ENCODE peak calls at places on chromosome 15, in eight cellular contexts. W is endodermal cell, B is H9, O is mammary epithelial cell, Q is fibroblast of lung, Y is HL-60, A is Peyer's patch, U is PC-3. Z is an unnamed sample.

GRCh38 chr15:45205192-45205591 is 17.4 kb upstream of the SHF start:
- DNase-seq in W (peak; percentile 90), B (peak; percentile 76), O (peak; percentile 57), Q (peak; percentile 38), Y (no peak), A (no peak), U (peak; percentile 86), Z (peak; percentile 29)

GRCh38 chr15:44682211-44682610 is 18.7 kb upstream of the SPG11 start:
- DNase-seq in W (no peak), B (no peak), O (no peak), Q (no peak), Y (no peak), A (no peak), U (no peak), Z (no peak)

GRCh38 chr15:27844018-27844666 is 255.0 kb downstream of the OCA2 start:
- DNase-seq in W (no peak), B (no peak), O (peak; percentile 6), Q (peak; percentile 94), Y (no peak), A (no peak), U (peak; percentile 71), Z (no peak)

GRCh38 chr15:100844778-100845177 is 34.9 kb upstream of the ALDH1A3 start:
- DNase-seq in W (no peak), B (no peak), O (no peak), Q (no peak), Y (no peak), A (no peak), U (no peak), Z (no peak)

GRCh38 chr15:40323953-40324937 is 753 bp downstream of the INAFM2 start:
- DNase-seq in W (peak; percentile 72), B (no peak), O (no peak), Q (no peak), Y (no peak), A (peak; percentile 31), U (no peak), Z (no peak)

GRCh38 chr15:73630796-73631471 is 2.3 kb downstream of the NPTN start:
- DNase-seq in W (no peak), B (no peak), O (peak; percentile 28), Q (no peak), Y (no peak), A (no peak), U (no peak), Z (no peak)

GRCh38 chr15:90837052-90837621 is 31.3 kb upstream of the FURIN start:
- DNase-seq in W (no peak), B (no peak), O (no peak), Q (no peak), Y (no peak), A (no peak), U (no peak), Z (no peak)

GRCh38 chr15:74608776-74609175 is 6.9 kb upstream of the CLK3 start:
- DNase-seq in W (no peak), B (no peak), O (no peak), Q (no peak), Y (no peak), A (no peak), U (no peak), Z (no peak)

GRCh38 chr15:100998630-100999029 is 79.5 kb downstream of the LRRK1 start:
- DNase-seq in W (no peak), B (no peak), O (no peak), Q (no peak), Y (no peak), A (no peak), U (no peak), Z (no peak)

GRCh38 chr15:27214032-27214431 is 243.1 kb downstream of the GABRG3 start:
- DNase-seq in W (no peak), B (no peak), O (no peak), Q (peak; percentile 11), Y (no peak), A (no peak), U (no peak), Z (no peak)

GRCh38 chr15:83164409-83165404 is 42.9 kb downstream of the HDGFL3 start:
- DNase-seq in W (no peak), B (no peak), O (peak; percentile 19), Q (peak; percentile 69), Y (no peak), A (no peak), U (peak; percentile 30), Z (no peak)

GRCh38 chr15:72509484-72509883 is 35.4 kb downstream of the ARIH1 start:
- DNase-seq in W (no peak), B (no peak), O (no peak), Q (no peak), Y (no peak), A (no peak), U (no peak), Z (no peak)

GRCh38 chr15:81155375-81156218 is 21.5 kb downstream of the CFAP161 start:
- DNase-seq in W (peak; percentile 61), B (no peak), O (peak; percentile 63), Q (peak; percentile 46), Y (peak; percentile 17), A (no peak), U (peak; percentile 62), Z (no peak)

GRCh38 chr15:48084759-48085420 is 35.9 kb upstream of the SLC24A5 start:
- DNase-seq in W (peak; percentile 61), B (peak; percentile 46), O (peak; percentile 6), Q (peak; percentile 49), Y (no peak), A (no peak), U (peak; percentile 37), Z (no peak)

GRCh38 chr15:58037902-58038301 is 27.6 kb downstream of the ALDH1A2 start:
- DNase-seq in W (no peak), B (no peak), O (no peak), Q (no peak), Y (no peak), A (no peak), U (no peak), Z (no peak)

GRCh38 chr15:94286581-94286980 is 55.2 kb downstream of the MCTP2 start:
- DNase-seq in W (no peak), B (no peak), O (no peak), Q (no peak), Y (no peak), A (no peak), U (no peak), Z (no peak)

GRCh38 chr15:68301300-68301699 is 23.8 kb downstream of the FEM1B start:
- DNase-seq in W (no peak), B (no peak), O (no peak), Q (no peak), Y (no peak), A (no peak), U (no peak), Z (no peak)

GRCh38 chr15:97168704-97169475 is 791.6 kb upstream of the ARRDC4 start:
- DNase-seq in W (peak; percentile 51), B (no peak), O (no peak), Q (no peak), Y (no peak), A (no peak), U (no peak), Z (no peak)

GRCh38 chr15:73630030-73630429 is 3.2 kb downstream of the NPTN start:
- DNase-seq in W (no peak), B (no peak), O (peak; percentile 27), Q (no peak), Y (no peak), A (no peak), U (peak; percentile 46), Z (no peak)

GRCh38 chr15:62119224-62119925 is 45.7 kb downstream of the C2CD4B start:
- DNase-seq in W (no peak), B (no peak), O (peak; percentile 98), Q (peak; percentile 97), Y (peak; percentile 26), A (no peak), U (peak; percentile 82), Z (no peak)

GRCh38 chr15:91852741-91853500 is 587 bp upstream of the SLCO3A1 start:
- DNase-seq in W (peak; percentile 88), B (peak; percentile 68), O (peak; percentile 67), Q (peak; percentile 62), Y (peak; percentile 78), A (peak; percentile 29), U (no peak), Z (peak; percentile 66)

GRCh38 chr15:70210538-70210937 is 112.8 kb upstream of the TLE3 start:
- DNase-seq in W (peak; percentile 51), B (peak; percentile 28), O (no peak), Q (no peak), Y (no peak), A (no peak), U (no peak), Z (no peak)

GRCh38 chr15:100433304-100433703 is 91.5 kb upstream of the ADAMTS17 start:
- DNase-seq in W (no peak), B (no peak), O (peak; percentile 8), Q (no peak), Y (no peak), A (no peak), U (no peak), Z (no peak)

GRCh38 chr15:77516076-77516475 is 95.4 kb downstream of the HMG20A start:
- DNase-seq in W (no peak), B (no peak), O (no peak), Q (peak; percentile 33), Y (no peak), A (no peak), U (peak; percentile 77), Z (no peak)
- H3K27ac ChIP-seq in W (no peak overlapping the region), B (no peak overlapping the region), O (no peak overlapping the region), Q (no peak overlapping the region), Y (no peak overlapping the region), A (no peak overlapping the region), U (no peak overlapping the region), Z (no peak overlapping the region)

GRCh38 chr15:89665449-89666146 is 10.3 kb upstream of the KIF7 start:
- DNase-seq in W (peak; percentile 85), B (peak; percentile 64), O (no peak), Q (peak; percentile 71), Y (peak; percentile 11), A (no peak), U (peak; percentile 55), Z (no peak)
- H3K27ac ChIP-seq in W (no peak overlapping the region), B (no peak overlapping the region), O (no peak overlapping the region), Q (peak overlapping the region; percentile 65), Y (no peak overlapping the region), A (peak overlapping the region; percentile 65), U (no peak overlapping the region), Z (no peak overlapping the region)

DNA sequence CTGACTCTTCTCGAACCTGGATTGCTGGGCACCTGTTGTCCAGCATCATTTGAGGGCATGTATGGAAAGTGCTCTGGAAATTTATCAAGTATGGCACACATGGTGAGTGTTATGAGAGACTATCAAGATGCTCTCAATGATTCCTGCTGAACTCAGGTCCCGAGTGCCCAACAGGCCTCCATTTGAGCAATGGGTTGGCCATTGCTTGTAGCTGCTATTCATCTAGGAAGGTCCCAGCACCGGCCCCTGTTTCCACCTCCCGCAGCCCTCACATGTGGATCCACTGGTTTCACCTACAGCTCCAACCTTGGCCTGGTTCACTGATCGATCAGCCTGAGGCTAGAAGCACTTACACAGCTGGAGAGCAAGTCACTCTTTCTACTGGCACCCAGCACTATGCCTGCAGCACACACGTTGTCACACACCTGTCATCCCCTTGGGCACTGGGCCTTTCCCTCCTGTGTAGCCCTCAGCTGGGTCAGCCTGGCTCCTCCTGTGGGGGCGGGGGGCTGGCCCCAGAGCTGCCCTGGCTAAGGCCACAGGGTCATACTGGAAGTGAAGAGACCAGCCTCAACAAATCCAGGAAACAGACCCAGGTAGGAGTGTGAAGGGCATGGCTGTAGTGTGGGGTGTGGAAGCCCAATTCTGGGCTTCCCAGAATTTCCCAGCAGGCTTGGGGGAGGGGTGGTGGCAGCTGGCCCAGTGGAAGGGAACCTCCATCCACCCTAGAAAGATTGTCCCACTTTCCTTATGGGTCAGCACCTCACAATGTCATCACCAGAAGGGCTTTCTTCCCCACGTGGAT is 41.7 kb upstream of the SMAD3 start:
- DNase-seq in W (no peak), B (no peak), O (peak; percentile 49), Q (no peak), Y (no peak), A (no peak), U (peak; percentile 35), Z (no peak)
- H3K27ac ChIP-seq in W (no peak overlapping the region), B (no peak overlapping the region), O (peak overlapping the region; percentile 35), Q (peak overlapping the region; percentile 67), Y (peak overlapping the region; percentile 69), A (no peak overlapping the region), U (peak overlapping the region; percentile 86), Z (no peak overlapping the region)

GRCh38 chr15:52050416-52050815 is 31.4 kb downstream of the MAPK6 start:
- DNase-seq in W (no peak), B (no peak), O (peak; percentile 44), Q (peak; percentile 61), Y (no peak), A (no peak), U (peak; percentile 75), Z (no peak)
- H3K27ac ChIP-seq in W (no peak overlapping the region), B (no peak overlapping the region), O (peak overlapping the region; percentile 27), Q (no peak overlapping the region), Y (no peak overlapping the region), A (no peak overlapping the region), U (no peak overlapping the region), Z (no peak overlapping the region)